ENCODE peak calls at places on chromosomes 3 and 15, in six cellular contexts. B, Q, K, E, Z and S are unnamed samples. For H3K27me3, the result is how much of the 10 kb centered on the place peaks cover.

GRCh38 chr3:124552224-124552623 is 178.0 kb upstream of the UMPS start:
- DNase-seq in B (no peak), Q (no peak), K (peak), E (peak), Z (no peak), S (no peak)

GRCh38 chr15:83413054-83413719 is 34.0 kb upstream of the SH3GL3 start:
- DNase-seq in B (no peak), Q (no peak), K (no peak), E (no peak), Z (no peak), S (no peak)

GRCh38 chr3:183515968-183516851 is 39.3 kb downstream of the KLHL6 start:
- DNase-seq in B (no peak), Q (no peak), K (no peak), E (no peak), Z (no peak), S (no peak)

GRCh38 chr3:74630602-74631001 is 16.1 kb upstream of the CNTN3 start:
- DNase-seq in B (no peak), Q (no peak), K (peak), E (no peak), Z (no peak), S (no peak)

GRCh38 chr15:51619331-51620033 is 3.1 kb downstream of the DMXL2 start:
- DNase-seq in B (no peak), Q (no peak), K (no peak), E (no peak), Z (no peak), S (no peak)

GRCh38 chr3:129022114-129022994 is 21.2 kb downstream of the EFCC1 start:
- DNase-seq in B (peak), Q (no peak), K (no peak), E (peak), Z (peak), S (peak)

GRCh38 chr3:152957488-152957887 is 122.6 kb downstream of the P2RY1 start:
- DNase-seq in B (no peak), Q (no peak), K (no peak), E (no peak), Z (no peak), S (no peak)

GRCh38 chr15:39878401-39878775 is 41.7 kb downstream of the GPR176 start:
- DNase-seq in B (no peak), Q (no peak), K (no peak), E (no peak), Z (no peak), S (no peak)

GRCh38 chr15:98635848-98636247 is 12.5 kb upstream of the IGF1R start:
- DNase-seq in B (no peak), Q (no peak), K (no peak), E (no peak), Z (no peak), S (no peak)

GRCh38 chr3:184005981-184006507 is 11.6 kb downstream of the ABCC5 start:
- DNase-seq in B (peak), Q (peak), K (peak), E (peak), Z (peak), S (no peak)

GRCh38 chr15:101277943-101278564 is 769 bp upstream of the SELENOS start:
- DNase-seq in B (no peak), Q (no peak), K (peak), E (no peak), Z (no peak), S (no peak)

GRCh38 chr15:74843891-74844299 is 939 bp upstream of the ULK3 start:
- DNase-seq in B (no peak), Q (peak), K (no peak), E (no peak), Z (no peak), S (no peak)

GRCh38 chr15:39997031-39997430 is 42.0 kb downstream of the SRP14 start:
- DNase-seq in B (no peak), Q (no peak), K (no peak), E (no peak), Z (no peak), S (no peak)

GRCh38 chr15:80396094-80396493 is 8.1 kb upstream of the ARNT2 start:
- DNase-seq in B (no peak), Q (no peak), K (no peak), E (no peak), Z (no peak), S (no peak)

GRCh38 chr3:141537866-141538265 is 51.0 kb downstream of the RASA2 start:
- DNase-seq in B (no peak), Q (no peak), K (no peak), E (no peak), Z (no peak), S (no peak)

GRCh38 chr15:66153549-66154415 is 99.8 kb downstream of the MEGF11 start:
- DNase-seq in B (no peak), Q (no peak), K (no peak), E (no peak), Z (no peak), S (no peak)

GRCh38 chr3:97863025-97863424 is 41.2 kb downstream of the CRYBG3 start:
- DNase-seq in B (no peak), Q (no peak), K (no peak), E (no peak), Z (no peak), S (no peak)

GRCh38 chr15:50183112-50183794 is 1.3 kb downstream of the SLC27A2 start:
- DNase-seq in B (no peak), Q (no peak), K (no peak), E (no peak), Z (no peak), S (no peak)

GRCh38 chr15:28123408-28124023 is 24.4 kb upstream of the OCA2 start:
- DNase-seq in B (peak), Q (peak), K (peak), E (peak), Z (peak), S (peak)

GRCh38 chr3:71684752-71685151 is 40.5 kb downstream of the EIF4E3 start:
- DNase-seq in B (no peak), Q (no peak), K (peak), E (no peak), Z (no peak), S (peak)

GRCh38 chr15:29815705-29816042 is 6.6 kb downstream of the TJP1 start:
- DNase-seq in B (no peak), Q (no peak), K (no peak), E (no peak), Z (no peak), S (no peak)

GRCh38 chr15:101019351-101019750 is 100.2 kb downstream of the LRRK1 start:
- DNase-seq in B (no peak), Q (no peak), K (no peak), E (no peak), Z (no peak), S (no peak)

GRCh38 chr3:112486811-112487505 is 12.3 kb downstream of the BTLA start:
- DNase-seq in B (no peak), Q (no peak), K (no peak), E (no peak), Z (no peak), S (no peak)

GRCh38 chr3:56275120-56275519 is 193.1 kb downstream of the ERC2 start:
- DNase-seq in B (no peak), Q (no peak), K (no peak), E (no peak), Z (no peak), S (no peak)

GRCh38 chr3:187955076-187955952 is 198.6 kb upstream of the LPP start:
- DNase-seq in B (no peak), Q (no peak), K (peak), E (no peak), Z (no peak), S (peak)

GRCh38 chr3:13588971-13589370 is 40.0 kb downstream of the FBLN2 start:
- DNase-seq in B (no peak), Q (no peak), K (no peak), E (no peak), Z (no peak), S (no peak)

GRCh38 chr3:4898454-4899313 is 80.6 kb upstream of the BHLHE40 start:
- DNase-seq in B (no peak), Q (no peak), K (no peak), E (no peak), Z (no peak), S (no peak)
- H3K27ac ChIP-seq in B (peak), Q (no peak), K (no peak), E (peak), Z (peak), S (no peak)

GRCh38 chr15:57462391-57462790 is 86.1 kb downstream of the CGNL1 start:
- DNase-seq in B (no peak), Q (no peak), K (no peak), E (no peak), Z (no peak), S (no peak)
- TF ChIP-seq CTCF in B (peak), Q (no peak), K (peak), E (no peak), Z (peak), S (peak)

GRCh38 chr3:137770821-137771399 is 6.8 kb downstream of the SOX14 start:
- DNase-seq in B (no peak), Q (peak), K (peak), E (no peak), Z (no peak), S (no peak)
- H3K27me3 ChIP-seq in B (half or more), Q (under half), K (half or more), E (under half), Z (half or more), S (half or more)

GRCh38 chr3:32502944-32503286 is 263 bp upstream of the CMTM6 start:
- DNase-seq in B (no peak), Q (no peak), K (no peak), E (no peak), Z (no peak), S (no peak)
- H3K27ac ChIP-seq in B (peak), Q (peak), K (peak), E (peak), Z (peak), S (peak)

DNA sequence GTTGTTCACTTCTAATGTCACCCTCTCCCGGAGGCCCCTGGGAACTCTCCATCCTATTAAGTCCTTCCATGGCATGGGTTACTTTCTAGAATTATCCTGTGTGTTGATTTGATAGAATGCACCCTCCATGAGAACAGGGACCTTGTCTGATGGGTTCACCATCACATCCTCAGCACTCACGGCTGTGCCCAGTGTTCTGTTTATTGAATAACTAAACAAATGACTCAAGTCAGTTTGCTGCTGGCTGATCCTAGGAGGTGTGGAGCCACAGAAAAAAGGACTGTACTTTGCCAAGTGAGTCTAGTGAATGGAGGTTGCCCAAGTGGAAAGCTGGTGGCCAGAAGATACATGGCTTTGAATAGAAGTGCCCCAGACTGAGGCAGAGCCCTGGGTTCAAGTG is 48.5 kb upstream of the RAB6B start:
- DNase-seq in B (no peak), Q (no peak), K (no peak), E (no peak), Z (no peak), S (no peak)
- TF ChIP-seq CTCF in B (no peak), Q (no peak), K (no peak), E (no peak), Z (no peak), S (no peak)

DNA sequence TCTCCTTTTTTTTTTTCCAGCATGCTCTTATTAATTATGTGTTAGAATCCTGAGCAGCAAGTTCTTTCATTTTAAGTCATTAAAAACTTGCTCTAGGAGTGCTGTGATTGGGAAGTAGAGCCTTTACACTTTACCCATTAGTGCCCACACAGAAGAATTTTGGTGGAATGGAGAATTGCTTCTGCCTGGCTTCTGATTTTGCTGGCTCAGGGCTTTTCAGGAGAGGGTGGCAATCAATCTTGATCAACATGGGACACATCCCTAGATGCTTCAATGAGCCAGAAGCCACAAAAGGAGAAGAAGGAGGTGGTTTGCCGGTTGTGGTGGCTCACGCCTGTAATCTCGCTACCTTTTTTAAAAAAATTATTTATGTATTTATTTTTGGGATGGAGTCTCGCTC is 39.4 kb downstream of the RPL22L1 start:
- DNase-seq in B (no peak), Q (no peak), K (no peak), E (no peak), Z (no peak), S (no peak)
- H3K27me3 ChIP-seq in B (under half), Q (under half), K (under half), E (under half), Z (under half), S (under half)

GRCh38 chr15:68726246-68726645 is 94.4 kb downstream of the ANP32A start:
- DNase-seq in B (no peak), Q (no peak), K (no peak), E (no peak), Z (no peak), S (no peak)

GRCh38 chr15:68729789-68730201 is 90.9 kb downstream of the ANP32A start:
- DNase-seq in B (peak), Q (no peak), K (no peak), E (no peak), Z (peak), S (no peak)

GRCh38 chr15:68721886-68722285 is 98.8 kb downstream of the ANP32A start:
- DNase-seq in B (no peak), Q (no peak), K (no peak), E (no peak), Z (no peak), S (no peak)

GRCh38 chr15:68730491-68731317 is 90.0 kb downstream of the ANP32A start:
- DNase-seq in B (peak), Q (peak), K (peak), E (peak), Z (peak), S (no peak)

DNA sequence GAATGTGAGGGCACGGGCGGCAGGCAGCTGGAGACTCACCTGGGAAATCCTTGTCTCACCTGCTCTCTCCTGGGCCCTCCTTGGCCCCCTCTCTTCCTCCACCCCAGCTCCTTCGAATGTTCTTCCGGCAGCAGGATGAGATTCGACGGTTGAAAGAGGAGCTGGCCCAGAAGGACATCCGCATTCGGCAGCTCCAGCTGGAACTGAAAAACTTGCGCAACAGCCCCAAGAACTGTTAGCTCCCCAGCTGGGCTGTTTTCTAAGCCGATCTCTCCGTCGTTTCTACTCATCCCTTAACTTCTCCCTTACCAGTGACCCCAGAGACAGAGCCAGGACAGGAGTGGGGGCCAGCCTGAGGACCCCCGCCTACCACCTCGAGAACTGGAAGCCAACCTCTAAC is 95.0 kb downstream of the ANP32A start:
- DNase-seq in B (peak), Q (no peak), K (peak), E (peak), Z (peak), S (no peak)
- H3K27ac ChIP-seq in B (peak), Q (no peak), K (no peak), E (peak), Z (peak), S (peak)

DNA sequence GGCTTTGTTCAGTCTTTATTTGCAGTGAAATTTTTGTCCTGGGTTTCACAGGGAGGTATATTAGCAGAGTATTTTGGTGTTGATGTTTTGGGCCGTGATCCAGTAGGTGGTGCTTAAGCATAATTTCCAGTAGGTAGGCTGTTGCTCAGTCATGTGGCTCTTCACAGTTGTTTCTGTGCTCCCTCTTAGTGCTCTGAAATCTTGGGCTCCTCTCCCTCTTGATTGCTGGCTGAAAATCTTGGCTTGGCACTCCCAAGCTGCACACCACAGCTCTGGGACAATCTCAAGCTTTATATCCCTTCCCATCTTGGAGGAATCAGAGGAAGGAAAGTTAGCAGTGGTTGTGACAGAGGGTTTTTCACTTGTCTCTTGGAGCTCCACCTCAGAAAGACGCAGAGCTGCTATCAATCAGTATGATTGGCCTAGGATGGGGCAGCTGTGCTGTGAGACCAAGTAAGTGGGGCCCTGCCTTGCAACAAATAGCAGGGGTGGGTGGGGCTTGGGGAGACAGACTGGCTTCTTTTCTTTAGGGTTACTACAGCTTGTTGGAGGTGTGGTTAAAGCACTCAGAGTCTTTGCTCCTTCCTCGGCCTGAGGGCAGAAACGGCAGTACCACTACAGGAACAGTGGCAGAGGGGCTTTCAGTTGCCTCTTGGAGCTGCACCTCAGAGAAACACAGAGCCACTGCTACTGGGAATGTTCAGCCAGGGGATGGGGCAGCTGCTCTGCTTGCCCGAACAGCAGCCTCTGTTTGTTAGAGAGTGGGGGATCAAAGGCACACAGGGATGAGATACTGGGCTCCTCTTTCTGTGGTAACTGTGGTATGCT is 627.0 kb downstream of the SI start:
- DNase-seq in B (no peak), Q (no peak), K (no peak), E (no peak), Z (peak), S (no peak)
- TF ChIP-seq CTCF in B (no peak), Q (no peak), K (no peak), E (no peak), Z (no peak), S (no peak)

DNA sequence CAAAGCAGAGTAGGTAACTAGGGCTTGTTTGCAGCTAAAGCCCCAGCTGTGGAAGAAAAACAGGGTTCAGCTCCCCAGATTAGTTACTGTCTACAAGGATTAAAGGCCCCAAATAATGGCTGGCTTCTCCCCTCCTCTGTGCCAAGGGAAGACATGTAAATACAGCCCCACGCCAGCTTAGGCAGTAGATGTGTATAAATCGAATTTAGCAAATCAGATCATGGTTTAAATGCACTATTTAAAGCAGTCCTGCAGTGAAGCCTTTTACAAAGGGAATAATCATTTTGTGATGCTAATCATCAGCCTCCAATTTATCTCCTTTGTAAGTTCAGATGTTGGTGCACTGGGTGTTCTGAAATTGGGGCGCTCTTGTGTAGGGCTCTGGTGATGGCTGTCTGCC is 46.7 kb upstream of the POLG start:
- DNase-seq in B (no peak), Q (no peak), K (no peak), E (no peak), Z (no peak), S (no peak)
- H3K27me3 ChIP-seq in B (half or more), Q (under half), K (half or more), E (under half), Z (half or more), S (half or more)